ENCODE peak calls at places on chromosomes 12 and 14, in ten cellular contexts. F is A673, N is OCI-LY7, B is fibroblast of mammary gland, Z is IMR-90, X is tibial artery, J is upper lobe of left lung, T is lower leg skin, E is PC-3, Y is endodermal cell. I is an unnamed sample.

GRCh38 chr12:19110541-19110940 is 19.0 kb upstream of the PLEKHA5 start:
- DNase-seq in F (no peak), N (no peak), B (no peak), Z (peak), X (no peak), J (no peak), T (no peak), E (no peak), Y (no peak), I (no peak)

GRCh38 chr12:47237751-47238211 is 158.0 kb upstream of the AMIGO2 start:
- DNase-seq in F (no peak), N (no peak), B (peak), Z (peak), X (no peak), J (no peak), T (no peak), E (no peak), Y (no peak), I (no peak)

GRCh38 chr14:104443391-104444158 is 136.0 kb upstream of the C14orf180 start:
- DNase-seq in F (no peak), N (no peak), B (no peak), Z (no peak), X (peak), J (peak), T (no peak), E (no peak), Y (peak), I (no peak)

GRCh38 chr14:32403688-32404087 is 74.6 kb downstream of the AKAP6 start:
- DNase-seq in F (no peak), N (no peak), B (peak), Z (no peak), X (no peak), J (no peak), T (no peak), E (peak), Y (no peak), I (no peak)

GRCh38 chr12:107126688-107127481 is 33.5 kb upstream of the CRY1 start:
- DNase-seq in F (peak), N (no peak), B (peak), Z (peak), X (no peak), J (no peak), T (no peak), E (peak), Y (no peak), I (peak)

GRCh38 chr14:24388474-24389179 is 10.2 kb upstream of the NYNRIN start:
- DNase-seq in F (no peak), N (no peak), B (no peak), Z (no peak), X (no peak), J (no peak), T (no peak), E (no peak), Y (no peak), I (no peak)

GRCh38 chr12:51837286-51837685 is 11.2 kb downstream of the FIGNL2 start:
- DNase-seq in F (no peak), N (no peak), B (no peak), Z (no peak), X (no peak), J (peak), T (no peak), E (no peak), Y (peak), I (no peak)

GRCh38 chr12:18576104-18576622 is 161.6 kb downstream of the PLCZ1 start:
- DNase-seq in F (no peak), N (no peak), B (peak), Z (peak), X (no peak), J (no peak), T (no peak), E (peak), Y (no peak), I (peak)

GRCh38 chr14:88310021-88310420 is 13.0 kb downstream of the KCNK10 start:
- DNase-seq in F (no peak), N (no peak), B (no peak), Z (no peak), X (no peak), J (no peak), T (no peak), E (no peak), Y (no peak), I (no peak)

GRCh38 chr14:75711796-75712211 is 50.8 kb downstream of the TTLL5 start:
- DNase-seq in F (peak), N (no peak), B (peak), Z (peak), X (peak), J (peak), T (peak), E (peak), Y (peak), I (peak)

GRCh38 chr12:6367969-6368892 is 7.1 kb downstream of the SCNN1A start:
- DNase-seq in F (no peak), N (peak), B (no peak), Z (no peak), X (no peak), J (no peak), T (no peak), E (peak), Y (no peak), I (no peak)

GRCh38 chr14:58637391-58638230 is at the start of gene DACT1:
- DNase-seq in F (peak), N (no peak), B (peak), Z (peak), X (peak), J (peak), T (peak), E (peak), Y (peak), I (no peak)

GRCh38 chr12:108773798-108774788 is 42.8 kb upstream of the CORO1C start:
- DNase-seq in F (peak), N (no peak), B (peak), Z (peak), X (peak), J (peak), T (peak), E (no peak), Y (peak), I (peak)

GRCh38 chr14:34461334-34462131 is 507 bp downstream of the SPTSSA start:
- DNase-seq in F (peak), N (peak), B (peak), Z (peak), X (peak), J (no peak), T (peak), E (peak), Y (peak), I (peak)

GRCh38 chr14:22657861-22658260 is 13.7 kb upstream of the OR6J1 start:
- DNase-seq in F (no peak), N (peak), B (peak), Z (peak), X (no peak), J (no peak), T (no peak), E (peak), Y (no peak), I (peak)

GRCh38 chr12:64470507-64470906 is 18.6 kb downstream of the TBK1 start:
- DNase-seq in F (no peak), N (no peak), B (no peak), Z (no peak), X (no peak), J (no peak), T (no peak), E (no peak), Y (no peak), I (no peak)

GRCh38 chr12:95956557-95957145 is 13.5 kb downstream of the AMDHD1 start:
- DNase-seq in F (no peak), N (no peak), B (no peak), Z (no peak), X (no peak), J (peak), T (no peak), E (no peak), Y (no peak), I (no peak)

GRCh38 chr12:47819902-47820630 is at the start of gene HDAC7:
- DNase-seq in F (peak), N (peak), B (peak), Z (peak), X (peak), J (peak), T (peak), E (peak), Y (peak), I (peak)

GRCh38 chr12:31002361-31002725 is 71.3 kb upstream of the DDX11 start:
- DNase-seq in F (no peak), N (no peak), B (no peak), Z (no peak), X (peak), J (no peak), T (no peak), E (no peak), Y (no peak), I (no peak)

GRCh38 chr12:103102225-103102744 is 144.8 kb downstream of the ASCL1 start:
- DNase-seq in F (no peak), N (no peak), B (no peak), Z (no peak), X (no peak), J (no peak), T (no peak), E (no peak), Y (no peak), I (no peak)

GRCh38 chr12:81080431-81080983 is 2.6 kb downstream of the ACSS3 start:
- DNase-seq in F (peak), N (no peak), B (peak), Z (peak), X (no peak), J (no peak), T (no peak), E (no peak), Y (no peak), I (no peak)

GRCh38 chr14:89855961-89856360 is 98.6 kb downstream of the EFCAB11 start:
- DNase-seq in F (no peak), N (no peak), B (peak), Z (peak), X (no peak), J (no peak), T (no peak), E (peak), Y (no peak), I (peak)

GRCh38 chr12:28215021-28215420 is 24.8 kb downstream of the CCDC91 start:
- DNase-seq in F (no peak), N (no peak), B (no peak), Z (no peak), X (no peak), J (no peak), T (no peak), E (no peak), Y (no peak), I (no peak)

GRCh38 chr14:31897581-31898186 is 179.4 kb upstream of the ARHGAP5 start:
- DNase-seq in F (no peak), N (no peak), B (peak), Z (no peak), X (no peak), J (no peak), T (no peak), E (no peak), Y (no peak), I (no peak)

GRCh38 chr12:104699489-104700194 is 242.9 kb downstream of the CHST11 start:
- DNase-seq in F (no peak), N (peak), B (peak), Z (peak), X (peak), J (no peak), T (no peak), E (no peak), Y (no peak), I (no peak)

GRCh38 chr14:30115756-30116155 is 188.1 kb upstream of the PRKD1 start:
- DNase-seq in F (no peak), N (no peak), B (no peak), Z (no peak), X (no peak), J (no peak), T (no peak), E (no peak), Y (no peak), I (no peak)

GRCh38 chr12:20368653-20369163 is 371 bp downstream of the PDE3A start:
- DNase-seq in F (peak), N (no peak), B (peak), Z (peak), X (peak), J (peak), T (no peak), E (no peak), Y (peak), I (peak)

GRCh38 chr14:85731198-85731597 is 201.3 kb downstream of the FLRT2 start:
- DNase-seq in F (no peak), N (no peak), B (peak), Z (peak), X (no peak), J (no peak), T (no peak), E (no peak), Y (no peak), I (no peak)

GRCh38 chr14:105411017-105411941 is 8.3 kb upstream of the MTA1 start:
- DNase-seq in F (peak), N (no peak), B (peak), Z (peak), X (no peak), J (peak), T (peak), E (peak), Y (peak), I (peak)

GRCh38 chr12:128079-128478 is 61.5 kb downstream of the IQSEC3 start:
- DNase-seq in F (no peak), N (peak), B (no peak), Z (no peak), X (no peak), J (no peak), T (no peak), E (no peak), Y (no peak), I (no peak)

GRCh38 chr12:114405449-114406271 is at the start of gene TBX5:
- DNase-seq in F (no peak), N (no peak), B (peak), Z (peak), X (no peak), J (peak), T (no peak), E (no peak), Y (peak), I (no peak)

GRCh38 chr12:54294152-54294913 is 6.5 kb downstream of the NFE2 start:
- DNase-seq in F (no peak), N (peak), B (peak), Z (no peak), X (no peak), J (no peak), T (no peak), E (peak), Y (peak), I (peak)

GRCh38 chr14:86739761-86740160 is 1209.8 kb downstream of the FLRT2 start:
- DNase-seq in F (no peak), N (no peak), B (no peak), Z (no peak), X (no peak), J (no peak), T (no peak), E (peak), Y (no peak), I (peak)

GRCh38 chr14:52241102-52241793 is 26.2 kb upstream of the PTGDR start:
- DNase-seq in F (no peak), N (no peak), B (peak), Z (peak), X (no peak), J (no peak), T (no peak), E (peak), Y (no peak), I (peak)

GRCh38 chr12:60012659-60013058 is 416.8 kb downstream of the SLC16A7 start:
- DNase-seq in F (no peak), N (no peak), B (no peak), Z (no peak), X (no peak), J (no peak), T (no peak), E (no peak), Y (no peak), I (no peak)

GRCh38 chr12:115137812-115138521 is 454.0 kb upstream of the TBX3 start:
- DNase-seq in F (no peak), N (no peak), B (no peak), Z (no peak), X (no peak), J (no peak), T (no peak), E (no peak), Y (no peak), I (no peak)

GRCh38 chr12:78403136-78403535 is 461.4 kb upstream of the SYT1 start:
- DNase-seq in F (no peak), N (no peak), B (peak), Z (peak), X (no peak), J (no peak), T (no peak), E (peak), Y (no peak), I (peak)

GRCh38 chr12:49847161-49847560 is 4.3 kb upstream of the BCDIN3D start:
- DNase-seq in F (no peak), N (peak), B (no peak), Z (no peak), X (no peak), J (no peak), T (no peak), E (no peak), Y (no peak), I (no peak)

GRCh38 chr12:101969-102878 is 35.7 kb downstream of the IQSEC3 start:
- DNase-seq in F (no peak), N (peak), B (no peak), Z (no peak), X (no peak), J (no peak), T (no peak), E (no peak), Y (peak), I (no peak)

GRCh38 chr12:103495158-103495782 is 498 bp downstream of the C12orf42 start:
- DNase-seq in F (peak), N (no peak), B (no peak), Z (no peak), X (no peak), J (peak), T (no peak), E (no peak), Y (peak), I (peak)

DNA sequence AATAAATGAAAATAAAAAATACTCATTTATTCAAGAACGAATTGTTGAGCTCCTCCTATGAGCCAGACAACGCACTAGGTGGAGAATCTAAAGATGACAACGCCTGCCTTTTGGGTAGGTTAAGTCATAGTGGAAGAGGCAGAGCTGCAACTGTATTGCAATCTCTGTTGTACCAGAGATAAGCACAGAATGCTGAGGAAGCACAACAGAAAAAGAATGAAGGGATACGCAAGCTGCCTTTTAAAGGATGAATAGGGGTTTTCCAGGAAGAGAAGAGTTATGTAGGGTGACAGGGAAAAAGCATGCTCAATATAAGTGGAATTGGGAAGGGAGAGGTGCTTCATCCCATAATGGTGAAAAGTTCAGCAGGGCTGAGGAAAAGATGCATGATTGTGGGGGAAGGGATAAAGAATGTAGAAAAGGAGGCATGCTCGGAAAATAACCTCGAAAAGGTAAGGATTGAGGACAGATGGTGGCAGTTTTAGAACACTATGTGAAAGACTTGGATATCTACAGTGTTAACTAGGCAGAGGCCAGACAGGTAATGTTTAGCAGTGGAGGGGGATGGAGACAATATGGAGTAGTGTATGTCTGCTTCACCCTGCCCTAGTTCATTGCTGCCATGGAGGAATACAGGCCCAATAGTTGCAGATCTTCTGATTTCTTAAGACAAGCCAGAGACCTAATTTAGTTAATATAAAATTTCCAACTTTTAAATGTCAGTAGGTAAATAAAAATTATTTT is 63.9 kb upstream of the DUSP6 start:
- DNase-seq in F (no peak), N (no peak), B (no peak), Z (no peak), X (no peak), J (no peak), T (no peak), E (no peak), Y (no peak), I (no peak)
- H3K4me3 ChIP-seq in F (no peak), N (no peak), B (no peak), Z (no peak), X (no peak), J (no peak), T (no peak), E (no peak), Y (no peak), I (no peak)

GRCh38 chr12:25053021-25053271 is 104.0 kb upstream of the BCAT1 start:
- DNase-seq in F (no peak), N (peak), B (no peak), Z (no peak), X (no peak), J (no peak), T (no peak), E (no peak), Y (no peak), I (no peak)
- TF ChIP-seq CTCF in F (no peak), N (no peak), B (no peak), Z (no peak), X (no peak), J (no peak), T (no peak), E (no peak), Y (no peak), I (no peak)

DNA sequence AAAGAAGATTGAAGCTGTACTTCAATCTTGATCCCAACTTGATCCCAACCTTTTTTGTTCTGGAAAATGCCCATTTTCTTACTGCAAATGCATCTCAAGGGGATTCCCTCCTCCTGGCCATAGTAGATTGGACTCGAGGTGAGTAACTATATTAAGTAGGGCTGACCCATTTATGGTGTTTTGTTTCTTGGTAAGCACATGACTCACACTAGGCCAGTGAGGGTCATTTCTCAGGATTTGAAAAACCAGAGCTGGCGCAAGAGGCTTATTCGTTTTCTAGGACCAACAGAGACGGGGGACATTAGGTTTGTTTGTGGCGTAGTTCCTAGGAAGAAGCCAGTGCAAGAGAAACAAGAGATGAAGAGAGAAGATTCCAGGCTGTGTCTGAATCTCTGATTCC is 51.4 kb downstream of the MRPL42 start:
- DNase-seq in F (no peak), N (no peak), B (peak), Z (peak), X (no peak), J (no peak), T (no peak), E (peak), Y (peak), I (peak)
- H3K4me3 ChIP-seq in F (no peak), N (no peak), B (no peak), Z (no peak), X (no peak), J (no peak), T (no peak), E (no peak), Y (no peak), I (no peak)

GRCh38 chr14:65151329-65152010 is 49.2 kb upstream of the MAX start:
- DNase-seq in F (no peak), N (no peak), B (no peak), Z (no peak), X (no peak), J (no peak), T (no peak), E (no peak), Y (no peak), I (no peak)
- TF ChIP-seq CTCF in F (no peak), N (no peak), B (no peak), Z (no peak), X (no peak), J (no peak), T (no peak), E (no peak), Y (no peak), I (no peak)

DNA sequence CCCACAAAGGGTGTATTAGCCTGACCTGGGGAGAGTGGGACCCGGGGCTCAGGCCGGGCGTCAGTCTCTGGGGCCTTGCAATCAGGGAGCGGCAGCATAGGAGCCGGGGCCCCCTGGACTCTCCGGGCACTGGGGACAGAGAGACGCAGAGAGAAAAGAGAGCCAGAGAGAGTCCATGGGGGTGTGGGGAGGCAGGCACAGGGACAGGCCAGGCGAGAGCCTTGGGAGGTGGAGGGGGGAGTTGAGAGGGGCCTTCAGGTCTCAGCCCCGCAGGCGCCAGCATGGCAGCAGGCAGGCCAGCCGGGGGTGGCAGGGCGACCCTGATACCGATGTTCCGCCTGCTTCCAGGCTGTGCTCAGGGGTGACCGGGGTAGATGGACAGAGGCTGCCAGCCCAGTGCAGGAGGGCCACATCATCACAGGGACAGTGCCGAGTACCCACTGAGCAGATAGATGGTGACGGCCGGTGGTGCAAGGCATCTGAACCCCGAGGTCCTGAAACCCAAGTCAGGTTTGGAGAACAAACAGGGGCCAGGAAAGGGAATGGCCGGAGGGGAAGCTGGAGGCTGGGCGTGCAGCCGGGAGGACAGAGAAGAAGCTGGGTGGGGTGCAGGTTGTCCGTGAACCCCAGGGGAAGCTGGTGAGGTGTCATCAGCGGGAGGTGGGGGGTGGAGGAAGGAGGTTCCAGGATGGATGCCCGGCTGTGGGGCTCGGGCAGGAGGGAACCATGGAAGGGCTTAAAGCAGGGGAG is 2.9 kb downstream of the EXOC3L4 start:
- DNase-seq in F (no peak), N (no peak), B (no peak), Z (no peak), X (no peak), J (peak), T (no peak), E (no peak), Y (no peak), I (no peak)
- H3K4me3 ChIP-seq in F (no peak), N (no peak), B (no peak), Z (no peak), X (no peak), J (no peak), T (no peak), E (no peak), Y (no peak), I (no peak)

I was measured in epithelial cell of esophagus.